ENCODE peak calls at places on chromosomes 16 and 17, in seven cellular contexts. A is fibroblast of lung, J is thoracic aorta, N is heart right ventricle, Q is transverse colon, D is right lobe of liver, H is GM12878. P is an unnamed sample.

GRCh38 chr16:74623214-74623842 is 16.4 kb upstream of the GLG1 start:
- DNase-seq in A (peak; percentile 75), J (no peak), N (no peak), Q (no peak), D (no peak), H (no peak), P (no peak)

GRCh38 chr16:83586036-83586810 is 221.6 kb upstream of the HSBP1 start:
- DNase-seq in A (no peak), J (no peak), N (no peak), Q (no peak), D (no peak), H (no peak), P (no peak)

GRCh38 chr16:81697321-81697885 is 81.7 kb upstream of the PLCG2 start:
- DNase-seq in A (peak; percentile 60), J (no peak), N (peak; percentile 55), Q (peak; percentile 68), D (peak; percentile 71), H (no peak), P (no peak)

GRCh38 chr17:27244481-27245223 is 49.3 kb upstream of the WSB1 start:
- DNase-seq in A (peak; percentile 99), J (peak; percentile 48), N (peak; percentile 64), Q (peak; percentile 41), D (peak; percentile 74), H (no peak), P (no peak)

GRCh38 chr16:30369091-30369937 is 980 bp downstream of the TBC1D10B start:
- DNase-seq in A (no peak), J (no peak), N (no peak), Q (no peak), D (no peak), H (no peak), P (no peak)

GRCh38 chr17:30433514-30433913 is 43.7 kb upstream of the GOSR1 start:
- DNase-seq in A (peak; percentile 93), J (no peak), N (no peak), Q (no peak), D (no peak), H (no peak), P (no peak)

GRCh38 chr17:69430488-69430887 is 16.0 kb downstream of the MAP2K6 start:
- DNase-seq in A (no peak), J (no peak), N (no peak), Q (no peak), D (no peak), H (no peak), P (no peak)

GRCh38 chr16:12193688-12194087 is 217.2 kb downstream of the SNX29 start:
- DNase-seq in A (no peak), J (no peak), N (no peak), Q (no peak), D (no peak), H (no peak), P (no peak)

GRCh38 chr16:80687606-80688005 is 116.8 kb downstream of the CDYL2 start:
- DNase-seq in A (no peak), J (no peak), N (no peak), Q (no peak), D (no peak), H (no peak), P (no peak)

GRCh38 chr17:17435323-17435722 is 41.5 kb upstream of the MED9 start:
- DNase-seq in A (peak; percentile 77), J (no peak), N (no peak), Q (no peak), D (no peak), H (no peak), P (no peak)

GRCh38 chr17:7881655-7882054 is 6.9 kb upstream of the CHD3 start:
- DNase-seq in A (peak; percentile 6), J (no peak), N (no peak), Q (no peak), D (no peak), H (no peak), P (no peak)

GRCh38 chr17:41308918-41309359 is at the start of gene KRTAP16-1:
- DNase-seq in A (no peak), J (no peak), N (no peak), Q (no peak), D (no peak), H (no peak), P (no peak)

GRCh38 chr17:41304091-41304490 is 1.4 kb upstream of the KRTAP29-1 start:
- DNase-seq in A (no peak), J (no peak), N (no peak), Q (no peak), D (no peak), H (no peak), P (no peak)

GRCh38 chr17:41311111-41311510 is 2.0 kb upstream of the KRTAP16-1 start:
- DNase-seq in A (no peak), J (no peak), N (no peak), Q (no peak), D (no peak), H (no peak), P (no peak)

GRCh38 chr17:41307647-41308046 is 1.5 kb downstream of the KRTAP16-1 start:
- DNase-seq in A (no peak), J (no peak), N (no peak), Q (no peak), D (no peak), H (no peak), P (no peak)

GRCh38 chr17:41308251-41308917 is 725 bp downstream of the KRTAP16-1 start:
- DNase-seq in A (no peak), J (no peak), N (peak; percentile 70), Q (peak; percentile 63), D (no peak), H (peak; percentile 40), P (no peak)
- H3K4me3 ChIP-seq in A (no peak overlapping the region), J (peak overlapping the region; percentile 19), N (no peak overlapping the region), Q (no peak overlapping the region), D (no peak overlapping the region), H (no peak overlapping the region), P (no peak overlapping the region)

GRCh38 chr17:28897769-28898259 is 281 bp upstream of the FLOT2 start:
- DNase-seq in A (no peak), J (no peak), N (no peak), Q (no peak), D (no peak), H (no peak), P (no peak)

GRCh38 chr17:28895794-28896447 is 1.6 kb downstream of the FLOT2 start:
- DNase-seq in A (no peak), J (no peak), N (no peak), Q (no peak), D (no peak), H (no peak), P (no peak)

GRCh38 chr17:28896491-28896883 is 1.0 kb downstream of the FLOT2 start:
- DNase-seq in A (no peak), J (no peak), N (no peak), Q (no peak), D (no peak), H (no peak), P (no peak)

GRCh38 chr17:28898261-28898955 is 875 bp upstream of the FLOT2 start:
- DNase-seq in A (no peak), J (no peak), N (no peak), Q (no peak), D (no peak), H (no peak), P (no peak)

DNA sequence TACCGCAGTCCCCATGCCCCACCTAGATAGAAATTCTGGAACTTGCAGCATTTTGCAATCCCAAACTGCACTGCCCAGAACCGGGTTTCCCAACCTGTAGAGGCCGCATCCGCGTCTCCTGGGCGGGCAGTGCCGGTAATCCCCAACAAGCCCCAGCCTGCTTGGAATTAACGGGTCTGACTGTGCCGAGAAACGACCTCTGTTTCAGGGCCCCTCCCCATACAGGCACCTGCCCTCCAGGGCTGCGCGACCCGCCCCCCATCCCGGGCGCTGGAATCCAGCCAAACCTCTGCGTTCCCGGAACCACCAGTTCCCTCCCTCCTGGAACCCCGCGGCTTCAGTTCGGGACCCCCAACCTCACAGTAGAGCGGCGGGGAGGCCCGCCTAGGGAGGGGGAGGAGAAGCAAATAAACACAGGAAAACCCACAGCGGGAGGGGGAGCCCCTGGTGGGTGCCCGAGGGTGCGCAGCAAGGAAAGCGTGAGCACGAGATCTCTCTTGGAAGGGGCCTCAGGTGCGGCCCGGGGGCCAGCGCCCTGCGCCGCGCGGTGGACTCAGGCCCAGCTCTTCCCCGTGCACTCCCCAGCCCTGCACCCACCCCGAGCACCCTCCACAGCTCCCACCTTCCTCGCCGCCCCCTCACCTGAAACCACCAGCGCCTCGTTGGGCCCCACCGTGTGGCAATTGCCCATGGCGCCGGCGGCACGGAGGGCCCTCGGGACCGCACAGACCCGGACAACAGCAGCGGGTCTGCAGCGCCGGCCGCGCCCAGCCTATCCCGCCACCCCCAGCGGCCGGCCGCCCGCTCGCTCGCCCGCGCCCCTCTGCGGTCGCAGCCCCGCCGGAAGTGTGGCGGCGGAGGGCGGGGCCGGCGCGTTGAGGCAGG is at the start of gene FLOT2:
- DNase-seq in A (peak; percentile 52), J (peak; percentile 19), N (peak; percentile 64), Q (peak; percentile 68), D (peak; percentile 83), H (no peak), P (peak; percentile 75)
- TF ChIP-seq CTCF in A (peak; percentile 33), J (peak; percentile 27), N (no peak), Q (peak; percentile 53), D (peak; percentile 23), H (peak; percentile 11), P (peak; percentile 18)

GRCh38 chr16:3731126-3731935 is 14.0 kb upstream of the TRAP1 start:
- DNase-seq in A (no peak), J (no peak), N (no peak), Q (no peak), D (no peak), H (no peak), P (no peak)
- H3K36me3 ChIP-seq in A (peaks cover 53% of the 10 kb centered on the region), J (peaks cover 78% of the 10 kb centered on the region), N (peaks cover 81% of the 10 kb centered on the region), Q (peaks cover 5% of the 10 kb centered on the region), D (peaks cover 82% of the 10 kb centered on the region), H (peaks cover 19% of the 10 kb centered on the region), P (peaks cover 54% of the 10 kb centered on the region)

GRCh38 chr17:41975099-41976083 is 8.8 kb downstream of the CNP start:
- DNase-seq in A (peak; percentile 16), J (no peak), N (no peak), Q (no peak), D (no peak), H (no peak), P (no peak)
- H3K4me3 ChIP-seq in A (no peak overlapping the region), J (no peak overlapping the region), N (no peak overlapping the region), Q (no peak overlapping the region), D (no peak overlapping the region), H (no peak overlapping the region), P (no peak overlapping the region)

GRCh38 chr17:81911277-81911961 is at the start of gene PCYT2:
- DNase-seq in A (peak; percentile 83), J (peak; percentile 53), N (peak; percentile 92), Q (peak; percentile 96), D (peak; percentile 98), H (peak; percentile 45), P (peak; percentile 84)
- TF ChIP-seq CTCF in A (no peak), J (no peak), N (no peak), Q (peak; percentile 31), D (peak; percentile 46), H (no peak), P (peak; percentile 5)

GRCh38 chr17:82933911-82934310 is 94.1 kb upstream of the ZNF750 start:
- DNase-seq in A (no peak), J (no peak), N (no peak), Q (peak; percentile 5), D (peak; percentile 38), H (no peak), P (no peak)
- H3K36me3 ChIP-seq in A (peaks cover 20% of the 10 kb centered on the region), J (peaks cover 21% of the 10 kb centered on the region), N (peaks cover 24% of the 10 kb centered on the region), Q (no peaks in the 10 kb centered on the region), D (peaks cover 8% of the 10 kb centered on the region), H (peaks cover 10% of the 10 kb centered on the region), P (peaks cover 17% of the 10 kb centered on the region)

P was measured in GM06990.